ENCODE peak calls at places on chromosome 5, in five cellular contexts. Q, G, U, D and M are unnamed samples.

GRCh38 chr5:24365406-24365805 is 279.4 kb downstream of the CDH10 start:
- DNase-seq in U (no peak), D (no peak), G (peak; percentile 1), Q (no peak), M (no peak)

GRCh38 chr5:81420039-81420667 is 26.2 kb upstream of the ACOT12 start:
- DNase-seq in G (peak; percentile 95), U (peak; percentile 95), Q (peak; percentile 74), D (peak; percentile 88), M (no peak)

GRCh38 chr5:18800293-18801025 is 1166.2 kb downstream of the TAF11L14 start:
- DNase-seq in G (no peak), D (no peak), U (no peak), Q (no peak), M (no peak)

GRCh38 chr5:145968970-145969713 is 32.8 kb downstream of the SH3RF2 start:
- DNase-seq in Q (no peak), G (no peak), U (no peak), D (no peak), M (no peak)

GRCh38 chr5:1792842-1793266 is 6.8 kb downstream of the MRPL36 start:
- DNase-seq in G (peak; percentile 97), U (peak; percentile 50), Q (no peak), D (peak; percentile 89), M (no peak)

GRCh38 chr5:59007460-59008063 is 424.7 kb downstream of the RAB3C start:
- DNase-seq in Q (peak; percentile 10), D (peak; percentile 50), U (peak; percentile 39), G (peak; percentile 57), M (no peak)

GRCh38 chr5:51382759-51383493 is at the start of gene ISL1:
- DNase-seq in D (peak; percentile 78), G (peak; percentile 42), Q (peak; percentile 57), U (peak; percentile 79), M (peak; percentile 77)

GRCh38 chr5:102818934-102819333 is 63.8 kb downstream of the PAM start:
- DNase-seq in Q (no peak), U (no peak), G (no peak), D (no peak), M (no peak)

GRCh38 chr5:171420429-171421231 is 1.2 kb downstream of the FGF18 start:
- DNase-seq in Q (no peak), D (peak; percentile 92), G (peak; percentile 82), U (peak; percentile 50), M (no peak)

GRCh38 chr5:149271717-149272558 is at the start of gene AFAP1L1:
- DNase-seq in D (peak; percentile 53), G (peak; percentile 53), Q (peak; percentile 23), U (peak; percentile 42), M (peak; percentile 78)

GRCh38 chr5:139634028-139634325 is 14.2 kb upstream of the CXXC5 start:
- DNase-seq in G (no peak), Q (no peak), D (no peak), U (no peak), M (no peak)

GRCh38 chr5:73354406-73354805 is 94.2 kb downstream of the FOXD1 start:
- DNase-seq in Q (no peak), G (no peak), D (no peak), U (no peak), M (no peak)

GRCh38 chr5:862367-863243 is 11.8 kb upstream of the ZDHHC11 start:
- DNase-seq in Q (no peak), U (no peak), D (no peak), G (peak; percentile 29), M (no peak)

GRCh38 chr5:54390015-54390414 is 65.5 kb upstream of the HSPB3 start:
- DNase-seq in Q (peak; percentile 69), G (peak; percentile 99), U (peak; percentile 99), D (peak; percentile 75), M (no peak)

GRCh38 chr5:81400375-81400774 is 6.4 kb upstream of the ACOT12 start:
- DNase-seq in Q (no peak), G (no peak), U (no peak), D (no peak), M (no peak)

GRCh38 chr5:179261301-179262125 is 83.7 kb downstream of the ADAMTS2 start:
- DNase-seq in U (no peak), D (peak; percentile 49), G (peak; percentile 68), Q (no peak), M (peak; percentile 65)

GRCh38 chr5:151238303-151238741 is 14.4 kb upstream of the CCDC69 start:
- DNase-seq in U (no peak), D (no peak), Q (no peak), G (no peak), M (no peak)

GRCh38 chr5:169719360-169720314 is 82.6 kb downstream of the DOCK2 start:
- DNase-seq in Q (no peak), G (no peak), D (no peak), U (no peak), M (no peak)

GRCh38 chr5:2993771-2994170 is 242.3 kb upstream of the IRX2 start:
- DNase-seq in Q (no peak), U (no peak), G (no peak), D (no peak), M (no peak)

GRCh38 chr5:136198453-136198852 is 5.5 kb upstream of the SMIM32 start:
- DNase-seq in G (no peak), U (no peak), D (no peak), Q (no peak), M (no peak)

GRCh38 chr5:78757269-78758053 is 108.9 kb upstream of the LHFPL2 start:
- DNase-seq in D (peak; percentile 72), Q (no peak), U (no peak), G (peak; percentile 70), M (no peak)

GRCh38 chr5:127029513-127030258 is 672 bp downstream of the MARCHF3 start:
- DNase-seq in G (peak; percentile 69), Q (peak; percentile 50), D (peak; percentile 63), U (peak; percentile 67), M (peak; percentile 64)

GRCh38 chr5:127028822-127029457 is 1.4 kb downstream of the MARCHF3 start:
- DNase-seq in Q (no peak), D (peak; percentile 13), G (peak; percentile 62), U (no peak), M (peak; percentile 6)

GRCh38 chr5:127031147-127031862 is 947 bp upstream of the MARCHF3 start:
- DNase-seq in G (no peak), U (no peak), D (no peak), Q (no peak), M (no peak)

GRCh38 chr5:127031863-127032232 is 1.5 kb upstream of the MARCHF3 start:
- DNase-seq in D (no peak), U (peak; percentile 6), Q (no peak), G (no peak), M (no peak)

DNA sequence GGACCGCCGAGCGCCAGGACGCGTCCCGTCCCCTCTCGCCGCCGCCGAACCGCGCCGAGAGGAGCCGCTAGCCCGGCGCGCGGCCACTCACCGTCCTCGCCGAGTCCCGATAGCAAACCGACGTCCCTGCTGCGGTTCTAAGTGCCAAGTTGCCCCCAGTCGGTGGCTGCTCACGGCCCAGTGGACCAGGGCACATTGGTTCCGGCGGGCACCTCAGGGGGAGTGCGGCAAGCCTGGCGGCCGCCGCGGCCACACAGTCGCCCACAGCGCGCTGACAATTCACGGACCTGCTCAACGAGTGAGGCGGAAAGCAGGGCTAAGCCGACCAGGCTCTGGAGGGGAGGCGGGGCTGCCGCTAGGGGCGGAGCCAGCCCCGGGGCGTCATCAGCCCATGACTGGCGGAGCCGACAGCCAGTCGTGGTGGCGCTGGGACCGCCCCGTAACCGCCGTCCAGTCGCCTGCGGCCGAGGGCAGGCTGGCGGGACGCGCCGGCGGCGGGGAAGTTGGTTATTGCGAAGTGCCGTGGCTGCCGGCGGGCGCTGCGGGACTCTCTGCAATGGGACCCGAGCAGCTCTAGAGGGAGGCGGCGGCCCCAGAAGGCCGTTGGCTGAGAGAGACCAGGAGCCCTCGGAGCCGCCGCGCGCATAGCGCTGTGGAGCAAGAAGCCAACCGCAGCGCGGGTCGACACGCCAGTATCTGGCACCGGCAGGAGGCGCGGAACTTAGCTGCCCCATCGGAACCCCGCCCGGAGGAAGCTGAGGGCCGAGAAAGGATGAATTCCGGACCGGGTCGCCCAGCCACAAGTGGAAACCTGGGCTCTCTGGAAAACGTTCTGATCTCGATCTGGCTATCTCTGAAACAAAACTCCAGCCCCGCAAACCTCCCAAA is at the start of gene MARCHF3:
- DNase-seq in D (peak; percentile 98), Q (peak; percentile 85), G (peak; percentile 98), U (peak; percentile 87), M (peak; percentile 97)
- TF ChIP-seq CTCF in D (peak; percentile 29), Q (peak; percentile 18), G (peak; percentile 46), U (peak; percentile 50), M (no peak)

DNA sequence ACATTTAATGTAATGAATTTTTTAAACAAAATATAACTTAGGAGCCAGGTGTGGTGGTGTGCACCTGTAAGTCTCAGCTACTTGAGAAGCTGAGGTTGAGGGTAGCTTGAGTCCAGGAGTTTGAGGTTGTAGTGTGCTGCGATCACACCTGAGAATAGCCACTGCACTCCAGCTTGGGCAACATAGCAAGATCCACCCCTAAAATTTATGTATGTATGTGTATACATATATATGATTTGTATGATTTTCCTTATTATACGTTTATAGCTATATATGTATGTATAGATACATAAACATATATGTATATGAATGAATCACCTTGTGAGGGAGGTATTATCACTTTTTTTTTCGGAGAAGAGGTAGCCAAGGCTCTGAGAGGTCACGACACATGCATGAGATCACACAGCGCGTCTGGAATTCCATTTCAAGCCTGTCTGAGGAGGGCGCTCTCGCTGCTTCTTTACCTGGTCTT is 598 bp upstream of the CCNI2 start:
- DNase-seq in G (peak; percentile 42), Q (peak; percentile 34), D (no peak), U (peak; percentile 53), M (no peak)
- TF ChIP-seq CTCF in G (peak; percentile 51), Q (peak; percentile 53), D (peak; percentile 27), U (peak; percentile 56), M (no peak)

DNA sequence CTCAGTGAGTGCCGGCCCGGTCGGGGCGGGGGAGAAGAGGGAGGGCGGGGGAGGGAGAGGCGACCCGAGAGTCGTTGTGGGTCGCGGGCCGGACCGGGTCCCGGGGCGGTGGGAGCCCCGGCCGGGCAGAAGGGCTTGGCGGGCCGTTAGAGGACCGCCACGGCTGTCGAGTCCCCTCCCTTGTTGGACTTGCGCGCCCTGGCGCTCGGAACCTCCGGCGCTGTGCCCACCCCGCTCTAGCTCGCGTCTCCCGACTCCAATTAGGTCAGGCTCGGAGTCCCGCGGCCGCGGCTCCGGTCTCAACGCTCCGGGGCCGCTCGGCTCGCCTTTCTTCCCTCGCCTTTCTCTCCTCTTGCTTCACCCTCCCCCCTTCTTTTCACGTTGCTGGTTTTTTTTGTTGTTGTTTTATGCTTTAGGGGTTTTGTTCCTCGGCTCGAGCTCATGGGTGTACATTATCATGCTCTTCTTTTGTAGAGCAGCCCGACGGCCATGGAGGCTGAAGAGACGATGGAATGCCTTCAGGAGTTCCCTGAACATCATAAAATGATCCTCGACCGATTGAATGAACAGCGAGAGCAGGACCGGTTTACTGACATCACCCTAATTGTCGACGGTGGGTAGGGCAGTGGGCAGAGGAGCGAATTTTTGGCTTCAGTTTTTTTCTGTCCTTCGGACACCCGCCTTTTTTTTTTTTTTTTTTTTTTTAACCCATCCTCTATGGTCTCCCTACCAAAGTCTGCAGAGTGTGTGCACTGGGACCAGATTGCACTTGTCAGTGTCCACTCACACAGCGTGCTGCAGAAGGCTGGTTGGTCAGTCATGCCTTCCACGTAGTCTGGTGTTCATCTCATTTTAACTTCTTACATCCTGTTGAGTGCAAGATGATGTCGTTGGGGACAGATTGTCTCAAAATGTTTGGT is 1.1 kb downstream of the ZNF131 start:
- DNase-seq in U (peak; percentile 37), D (peak; percentile 51), G (peak; percentile 71), Q (no peak), M (no peak)
- TF ChIP-seq CTCF in U (no peak), D (no peak), G (no peak), Q (no peak), M (no peak)

GRCh38 chr5:72280655-72281069 is 39.4 kb downstream of the MRPS27 start:
- DNase-seq in G (peak; percentile 85), Q (peak; percentile 39), U (peak; percentile 33), D (peak; percentile 66), M (peak; percentile 17)
- TF ChIP-seq CTCF in G (peak; percentile 84), Q (peak; percentile 64), U (peak; percentile 41), D (peak; percentile 63), M (peak; percentile 12)